ENCODE peak calls at places on chromosomes 7 and 10, in seven cellular contexts. One of them, this sample, is unnamed.

GRCh38 chr7:141674201-141674671 is 27.7 kb downstream of the DENND11 start:
- DNase-seq in SW 1271: no peak
- DNase-seq in activated CD8-positive, alpha-beta memory T cell treated with anti-CD3 and anti-CD28 coated beads, Interleukin-2, amount 50 U/mL, for 48 hours: no peak
- DNase-seq in central memory CD4-positive, alpha-beta T cell: no peak
- DNase-seq in fibroblast of pulmonary artery: peak; percentile 93
- DNase-seq in skeletal muscle cell: no peak
- DNase-seq in ACHN: no peak
- DNase-seq in this sample: no peak

GRCh38 chr7:85186083-85186520 is 754 bp downstream of the SEMA3D start:
- DNase-seq in SW 1271: peak; percentile 14
- DNase-seq in activated CD8-positive, alpha-beta memory T cell treated with anti-CD3 and anti-CD28 coated beads, Interleukin-2, amount 50 U/mL, for 48 hours: no peak
- DNase-seq in central memory CD4-positive, alpha-beta T cell: no peak
- DNase-seq in fibroblast of pulmonary artery: peak; percentile 59
- DNase-seq in skeletal muscle cell: no peak
- DNase-seq in ACHN: peak; percentile 33
- DNase-seq in this sample: no peak

GRCh38 chr7:134443396-134444070 is 15.4 kb downstream of the AKR1B1 start:
- DNase-seq in SW 1271: no peak
- DNase-seq in activated CD8-positive, alpha-beta memory T cell treated with anti-CD3 and anti-CD28 coated beads, Interleukin-2, amount 50 U/mL, for 48 hours: no peak
- DNase-seq in central memory CD4-positive, alpha-beta T cell: no peak
- DNase-seq in fibroblast of pulmonary artery: no peak
- DNase-seq in skeletal muscle cell: no peak
- DNase-seq in ACHN: no peak
- DNase-seq in this sample: no peak

GRCh38 chr10:118798186-118798811 is 43.5 kb upstream of the CACUL1 start:
- DNase-seq in SW 1271: no peak
- DNase-seq in activated CD8-positive, alpha-beta memory T cell treated with anti-CD3 and anti-CD28 coated beads, Interleukin-2, amount 50 U/mL, for 48 hours: no peak
- DNase-seq in central memory CD4-positive, alpha-beta T cell: no peak
- DNase-seq in fibroblast of pulmonary artery: peak; percentile 63
- DNase-seq in skeletal muscle cell: peak; percentile 19
- DNase-seq in ACHN: peak; percentile 49
- DNase-seq in this sample: no peak

GRCh38 chr10:69037489-69037888 is 48.9 kb downstream of the KIFBP start:
- DNase-seq in SW 1271: no peak
- DNase-seq in activated CD8-positive, alpha-beta memory T cell treated with anti-CD3 and anti-CD28 coated beads, Interleukin-2, amount 50 U/mL, for 48 hours: no peak
- DNase-seq in central memory CD4-positive, alpha-beta T cell: no peak
- DNase-seq in fibroblast of pulmonary artery: no peak
- DNase-seq in skeletal muscle cell: no peak
- DNase-seq in ACHN: no peak
- DNase-seq in this sample: no peak

GRCh38 chr10:100866575-100867098 is 46.1 kb upstream of the SLF2 start:
- DNase-seq in SW 1271: no peak
- DNase-seq in activated CD8-positive, alpha-beta memory T cell treated with anti-CD3 and anti-CD28 coated beads, Interleukin-2, amount 50 U/mL, for 48 hours: no peak
- DNase-seq in central memory CD4-positive, alpha-beta T cell: no peak
- DNase-seq in fibroblast of pulmonary artery: no peak
- DNase-seq in skeletal muscle cell: no peak
- DNase-seq in ACHN: no peak
- DNase-seq in this sample: no peak

GRCh38 chr7:122762071-122762470 is 59.3 kb upstream of the RNF148 start:
- DNase-seq in SW 1271: no peak
- DNase-seq in activated CD8-positive, alpha-beta memory T cell treated with anti-CD3 and anti-CD28 coated beads, Interleukin-2, amount 50 U/mL, for 48 hours: no peak
- DNase-seq in central memory CD4-positive, alpha-beta T cell: no peak
- DNase-seq in fibroblast of pulmonary artery: peak; percentile 3
- DNase-seq in skeletal muscle cell: no peak
- DNase-seq in ACHN: no peak
- DNase-seq in this sample: no peak

GRCh38 chr10:52644678-52645434 is 127.7 kb downstream of the MBL2 start:
- DNase-seq in SW 1271: no peak
- DNase-seq in activated CD8-positive, alpha-beta memory T cell treated with anti-CD3 and anti-CD28 coated beads, Interleukin-2, amount 50 U/mL, for 48 hours: no peak
- DNase-seq in central memory CD4-positive, alpha-beta T cell: no peak
- DNase-seq in fibroblast of pulmonary artery: peak; percentile 75
- DNase-seq in skeletal muscle cell: no peak
- DNase-seq in ACHN: peak; percentile 57
- DNase-seq in this sample: no peak

GRCh38 chr7:158782638-158783490 is 46.4 kb downstream of the ESYT2 start:
- DNase-seq in SW 1271: no peak
- DNase-seq in activated CD8-positive, alpha-beta memory T cell treated with anti-CD3 and anti-CD28 coated beads, Interleukin-2, amount 50 U/mL, for 48 hours: no peak
- DNase-seq in central memory CD4-positive, alpha-beta T cell: no peak
- DNase-seq in fibroblast of pulmonary artery: peak; percentile 56
- DNase-seq in skeletal muscle cell: no peak
- DNase-seq in ACHN: peak; percentile 51
- DNase-seq in this sample: no peak

GRCh38 chr10:24427678-24428409 is 218.9 kb downstream of the KIAA1217 start:
- DNase-seq in SW 1271: no peak
- DNase-seq in activated CD8-positive, alpha-beta memory T cell treated with anti-CD3 and anti-CD28 coated beads, Interleukin-2, amount 50 U/mL, for 48 hours: no peak
- DNase-seq in central memory CD4-positive, alpha-beta T cell: no peak
- DNase-seq in fibroblast of pulmonary artery: no peak
- DNase-seq in skeletal muscle cell: no peak
- DNase-seq in ACHN: no peak
- DNase-seq in this sample: no peak

GRCh38 chr7:107505997-107506682 is 36.3 kb downstream of the GPR22 start:
- DNase-seq in SW 1271: no peak
- DNase-seq in activated CD8-positive, alpha-beta memory T cell treated with anti-CD3 and anti-CD28 coated beads, Interleukin-2, amount 50 U/mL, for 48 hours: no peak
- DNase-seq in central memory CD4-positive, alpha-beta T cell: no peak
- DNase-seq in fibroblast of pulmonary artery: peak; percentile 16
- DNase-seq in skeletal muscle cell: no peak
- DNase-seq in ACHN: no peak
- DNase-seq in this sample: no peak

GRCh38 chr7:33845991-33846509 is 59.3 kb upstream of the BMPER start:
- DNase-seq in SW 1271: no peak
- DNase-seq in activated CD8-positive, alpha-beta memory T cell treated with anti-CD3 and anti-CD28 coated beads, Interleukin-2, amount 50 U/mL, for 48 hours: no peak
- DNase-seq in central memory CD4-positive, alpha-beta T cell: no peak
- DNase-seq in fibroblast of pulmonary artery: no peak
- DNase-seq in skeletal muscle cell: no peak
- DNase-seq in ACHN: no peak
- DNase-seq in this sample: no peak

GRCh38 chr10:101287922-101288638 is 58.8 kb upstream of the LBX1 start:
- DNase-seq in SW 1271: no peak
- DNase-seq in activated CD8-positive, alpha-beta memory T cell treated with anti-CD3 and anti-CD28 coated beads, Interleukin-2, amount 50 U/mL, for 48 hours: no peak
- DNase-seq in central memory CD4-positive, alpha-beta T cell: no peak
- DNase-seq in fibroblast of pulmonary artery: peak; percentile 49
- DNase-seq in skeletal muscle cell: no peak
- DNase-seq in ACHN: peak; percentile 48
- DNase-seq in this sample: no peak

GRCh38 chr7:4958477-4959301 is at the start of gene MMD2:
- DNase-seq in SW 1271: no peak
- DNase-seq in activated CD8-positive, alpha-beta memory T cell treated with anti-CD3 and anti-CD28 coated beads, Interleukin-2, amount 50 U/mL, for 48 hours: no peak
- DNase-seq in central memory CD4-positive, alpha-beta T cell: no peak
- DNase-seq in fibroblast of pulmonary artery: no peak
- DNase-seq in skeletal muscle cell: no peak
- DNase-seq in ACHN: no peak
- DNase-seq in this sample: no peak

GRCh38 chr10:16341637-16342036 is 95.2 kb upstream of the PTER start:
- DNase-seq in SW 1271: no peak
- DNase-seq in activated CD8-positive, alpha-beta memory T cell treated with anti-CD3 and anti-CD28 coated beads, Interleukin-2, amount 50 U/mL, for 48 hours: no peak
- DNase-seq in central memory CD4-positive, alpha-beta T cell: no peak
- DNase-seq in fibroblast of pulmonary artery: no peak
- DNase-seq in skeletal muscle cell: no peak
- DNase-seq in ACHN: no peak
- DNase-seq in this sample: no peak

GRCh38 chr10:98107644-98108430 is 26.6 kb upstream of the R3HCC1L start:
- DNase-seq in SW 1271: no peak
- DNase-seq in activated CD8-positive, alpha-beta memory T cell treated with anti-CD3 and anti-CD28 coated beads, Interleukin-2, amount 50 U/mL, for 48 hours: no peak
- DNase-seq in central memory CD4-positive, alpha-beta T cell: no peak
- DNase-seq in fibroblast of pulmonary artery: no peak
- DNase-seq in skeletal muscle cell: no peak
- DNase-seq in ACHN: no peak
- DNase-seq in this sample: no peak

GRCh38 chr7:16422100-16422430 is 727 bp upstream of the CRPPA start:
- DNase-seq in SW 1271: no peak
- DNase-seq in activated CD8-positive, alpha-beta memory T cell treated with anti-CD3 and anti-CD28 coated beads, Interleukin-2, amount 50 U/mL, for 48 hours: no peak
- DNase-seq in central memory CD4-positive, alpha-beta T cell: no peak
- DNase-seq in fibroblast of pulmonary artery: peak; percentile 63
- DNase-seq in skeletal muscle cell: peak; percentile 31
- DNase-seq in ACHN: no peak
- DNase-seq in this sample: no peak

GRCh38 chr7:30472771-30473392 is 5.7 kb downstream of the NOD1 start:
- DNase-seq in SW 1271: no peak
- DNase-seq in activated CD8-positive, alpha-beta memory T cell treated with anti-CD3 and anti-CD28 coated beads, Interleukin-2, amount 50 U/mL, for 48 hours: no peak
- DNase-seq in central memory CD4-positive, alpha-beta T cell: no peak
- DNase-seq in fibroblast of pulmonary artery: peak; percentile 88
- DNase-seq in skeletal muscle cell: peak; percentile 73
- DNase-seq in ACHN: no peak
- DNase-seq in this sample: no peak